ENCODE peak calls at places on chromosome 16, in eight cellular contexts. One of them, this sample, is unnamed.

GRCh38 chr16:35598696-35599332 is 2139.4 kb downstream of the TP53TG3F start:
- DNase-seq in stomach: no peak
- DNase-seq in esophagus muscularis mucosa: peak; percentile 74
- DNase-seq in sigmoid colon: no peak
- DNase-seq in A549: peak; percentile 5
- DNase-seq in upper lobe of left lung: peak; percentile 20
- DNase-seq in HepG2: no peak
- DNase-seq in ovary: no peak
- DNase-seq in this sample: no peak

GRCh38 chr16:10070591-10070990 is 111.6 kb downstream of the GRIN2A start:
- DNase-seq in upper lobe of left lung: no peak
- DNase-seq in sigmoid colon: no peak
- DNase-seq in HepG2: no peak
- DNase-seq in A549: no peak
- DNase-seq in ovary: no peak
- DNase-seq in esophagus muscularis mucosa: no peak
- DNase-seq in stomach: no peak
- DNase-seq in this sample: no peak

GRCh38 chr16:11824362-11824761 is 27.0 kb downstream of the RSL1D1 start:
- DNase-seq in A549: peak; percentile 21
- DNase-seq in HepG2: peak; percentile 95
- DNase-seq in esophagus muscularis mucosa: no peak
- DNase-seq in sigmoid colon: peak; percentile 76
- DNase-seq in upper lobe of left lung: no peak
- DNase-seq in stomach: peak; percentile 30
- DNase-seq in ovary: no peak
- DNase-seq in this sample: no peak

GRCh38 chr16:56389554-56389953 is 35.8 kb downstream of the AMFR start:
- DNase-seq in A549: peak; percentile 74
- DNase-seq in HepG2: no peak
- DNase-seq in upper lobe of left lung: no peak
- DNase-seq in esophagus muscularis mucosa: no peak
- DNase-seq in sigmoid colon: no peak
- DNase-seq in ovary: no peak
- DNase-seq in stomach: no peak
- DNase-seq in this sample: no peak

GRCh38 chr16:79838860-79839259 is 238.3 kb upstream of the MAF start:
- DNase-seq in ovary: peak; percentile 78
- DNase-seq in A549: no peak
- DNase-seq in sigmoid colon: no peak
- DNase-seq in HepG2: no peak
- DNase-seq in upper lobe of left lung: no peak
- DNase-seq in esophagus muscularis mucosa: no peak
- DNase-seq in stomach: no peak
- DNase-seq in this sample: no peak

GRCh38 chr16:88649924-88650748 is 717 bp downstream of the CYBA start:
- DNase-seq in upper lobe of left lung: peak; percentile 78
- DNase-seq in stomach: peak; percentile 48
- DNase-seq in esophagus muscularis mucosa: no peak
- DNase-seq in sigmoid colon: no peak
- DNase-seq in ovary: no peak
- DNase-seq in HepG2: peak; percentile 43
- DNase-seq in A549: no peak
- DNase-seq in this sample: no peak

GRCh38 chr16:83530293-83530692 is 277.5 kb upstream of the HSBP1 start:
- DNase-seq in A549: no peak
- DNase-seq in stomach: no peak
- DNase-seq in ovary: no peak
- DNase-seq in HepG2: no peak
- DNase-seq in upper lobe of left lung: no peak
- DNase-seq in esophagus muscularis mucosa: no peak
- DNase-seq in sigmoid colon: no peak
- DNase-seq in this sample: no peak

GRCh38 chr16:83475108-83475507 is 332.7 kb upstream of the HSBP1 start:
- DNase-seq in sigmoid colon: no peak
- DNase-seq in A549: no peak
- DNase-seq in ovary: no peak
- DNase-seq in stomach: no peak
- DNase-seq in upper lobe of left lung: no peak
- DNase-seq in esophagus muscularis mucosa: no peak
- DNase-seq in HepG2: no peak
- DNase-seq in this sample: no peak

GRCh38 chr16:4520913-4521312 is 17.7 kb downstream of the CDIP1 start:
- DNase-seq in A549: no peak
- DNase-seq in sigmoid colon: no peak
- DNase-seq in HepG2: no peak
- DNase-seq in ovary: no peak
- DNase-seq in stomach: no peak
- DNase-seq in esophagus muscularis mucosa: no peak
- DNase-seq in upper lobe of left lung: no peak
- DNase-seq in this sample: no peak

GRCh38 chr16:66478733-66479511 is 51.8 kb downstream of the BEAN1 start:
- DNase-seq in upper lobe of left lung: peak; percentile 56
- DNase-seq in esophagus muscularis mucosa: no peak
- DNase-seq in A549: peak; percentile 81
- DNase-seq in ovary: peak; percentile 68
- DNase-seq in stomach: peak; percentile 81
- DNase-seq in sigmoid colon: peak; percentile 83
- DNase-seq in HepG2: peak; percentile 63
- DNase-seq in this sample: peak; percentile 90

GRCh38 chr16:46950009-46950408 is 23.5 kb downstream of the DNAJA2 start:
- DNase-seq in stomach: no peak
- DNase-seq in HepG2: no peak
- DNase-seq in ovary: no peak
- DNase-seq in upper lobe of left lung: no peak
- DNase-seq in A549: no peak
- DNase-seq in sigmoid colon: no peak
- DNase-seq in esophagus muscularis mucosa: no peak
- DNase-seq in this sample: no peak

GRCh38 chr16:68737730-68738590 is 868 bp downstream of the CDH1 start:
- DNase-seq in upper lobe of left lung: peak; percentile 87
- DNase-seq in esophagus muscularis mucosa: no peak
- DNase-seq in stomach: peak; percentile 87
- DNase-seq in A549: peak; percentile 61
- DNase-seq in HepG2: no peak
- DNase-seq in ovary: peak; percentile 48
- DNase-seq in sigmoid colon: no peak
- DNase-seq in this sample: no peak

GRCh38 chr16:69386596-69386995 is 789 bp upstream of the TERF2 start:
- DNase-seq in esophagus muscularis mucosa: no peak
- DNase-seq in ovary: no peak
- DNase-seq in stomach: no peak
- DNase-seq in upper lobe of left lung: no peak
- DNase-seq in sigmoid colon: no peak
- DNase-seq in A549: no peak
- DNase-seq in HepG2: no peak
- DNase-seq in this sample: no peak

GRCh38 chr16:3113765-3114479 is 1.5 kb downstream of the ZNF205 start:
- DNase-seq in A549: peak; percentile 35
- DNase-seq in sigmoid colon: no peak
- DNase-seq in stomach: no peak
- DNase-seq in upper lobe of left lung: no peak
- DNase-seq in ovary: no peak
- DNase-seq in HepG2: no peak
- DNase-seq in esophagus muscularis mucosa: no peak
- DNase-seq in this sample: no peak

GRCh38 chr16:14350626-14351025 is 279.4 kb downstream of the PARN start:
- DNase-seq in HepG2: no peak
- DNase-seq in A549: no peak
- DNase-seq in upper lobe of left lung: no peak
- DNase-seq in ovary: no peak
- DNase-seq in stomach: no peak
- DNase-seq in sigmoid colon: no peak
- DNase-seq in esophagus muscularis mucosa: no peak
- DNase-seq in this sample: no peak

GRCh38 chr16:89453662-89454321 is 36.6 kb downstream of the ANKRD11 start:
- DNase-seq in sigmoid colon: no peak
- DNase-seq in stomach: peak; percentile 51
- DNase-seq in upper lobe of left lung: no peak
- DNase-seq in ovary: no peak
- DNase-seq in HepG2: no peak
- DNase-seq in A549: peak; percentile 51
- DNase-seq in esophagus muscularis mucosa: no peak
- DNase-seq in this sample: no peak

GRCh38 chr16:21980032-21980431 is 20.9 kb downstream of the PDZD9 start:
- DNase-seq in stomach: no peak
- DNase-seq in ovary: no peak
- DNase-seq in esophagus muscularis mucosa: no peak
- DNase-seq in A549: no peak
- DNase-seq in upper lobe of left lung: no peak
- DNase-seq in sigmoid colon: no peak
- DNase-seq in HepG2: no peak
- DNase-seq in this sample: no peak

GRCh38 chr16:58393138-58393504 is 850 bp downstream of the GINS3 start:
- DNase-seq in stomach: no peak
- DNase-seq in HepG2: peak; percentile 15
- DNase-seq in upper lobe of left lung: no peak
- DNase-seq in ovary: no peak
- DNase-seq in A549: no peak
- DNase-seq in sigmoid colon: no peak
- DNase-seq in esophagus muscularis mucosa: no peak
- DNase-seq in this sample: no peak

GRCh38 chr16:88342491-88342890 is 40.3 kb upstream of the ZNF469 start:
- DNase-seq in stomach: no peak
- DNase-seq in ovary: no peak
- DNase-seq in upper lobe of left lung: peak; percentile 42
- DNase-seq in A549: no peak
- DNase-seq in HepG2: no peak
- DNase-seq in esophagus muscularis mucosa: no peak
- DNase-seq in sigmoid colon: no peak
- DNase-seq in this sample: no peak

GRCh38 chr16:28191364-28191985 is 20.3 kb downstream of the XPO6 start:
- DNase-seq in ovary: no peak
- DNase-seq in A549: no peak
- DNase-seq in HepG2: no peak
- DNase-seq in esophagus muscularis mucosa: no peak
- DNase-seq in sigmoid colon: no peak
- DNase-seq in stomach: no peak
- DNase-seq in upper lobe of left lung: no peak
- DNase-seq in this sample: no peak
- TF ChIP-seq CTCF in ovary: no peak
- TF ChIP-seq CTCF in A549: no peak
- TF ChIP-seq CTCF in HepG2: no peak
- TF ChIP-seq CTCF in esophagus muscularis mucosa: no peak
- TF ChIP-seq CTCF in sigmoid colon: no peak
- TF ChIP-seq CTCF in stomach: no peak
- TF ChIP-seq CTCF in upper lobe of left lung: no peak
- TF ChIP-seq CTCF in this sample: no peak

DNA sequence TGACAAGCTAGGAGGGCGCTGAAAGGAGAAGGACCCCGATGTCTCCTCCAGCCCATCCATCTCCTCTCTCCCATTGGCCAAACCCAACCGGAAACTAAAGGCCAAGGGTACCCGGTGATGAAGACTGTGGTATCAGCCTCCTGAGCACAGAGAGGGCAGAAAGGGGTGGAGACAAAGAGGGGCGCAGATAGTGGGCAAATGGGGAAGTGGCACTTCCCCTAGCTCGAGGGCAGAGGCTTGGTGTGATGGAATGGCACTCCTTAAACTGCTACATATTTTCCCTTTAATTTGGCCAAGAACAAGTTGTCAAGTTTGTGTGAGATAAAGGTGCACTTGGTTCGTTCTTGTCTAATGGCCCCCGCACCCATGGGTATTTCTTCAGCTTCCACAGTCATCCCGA is 27.8 kb downstream of the IL4R start:
- DNase-seq in A549: no peak
- DNase-seq in stomach: no peak
- DNase-seq in upper lobe of left lung: no peak
- DNase-seq in sigmoid colon: no peak
- DNase-seq in HepG2: no peak
- DNase-seq in ovary: no peak
- DNase-seq in esophagus muscularis mucosa: no peak
- DNase-seq in this sample: no peak
- TF ChIP-seq EP300 in A549: no peak
- TF ChIP-seq EP300 in stomach: no peak
- TF ChIP-seq EP300 in upper lobe of left lung: no peak
- TF ChIP-seq EP300 in sigmoid colon: no peak
- TF ChIP-seq EP300 in HepG2: no peak
- TF ChIP-seq EP300 in ovary: no peak
- TF ChIP-seq EP300 in esophagus muscularis mucosa: no peak
- TF ChIP-seq EP300 in this sample: no peak

GRCh38 chr16:8925455-8925854 is 38.3 kb downstream of the USP7 start:
- DNase-seq in upper lobe of left lung: peak; percentile 56
- DNase-seq in stomach: no peak
- DNase-seq in A549: no peak
- DNase-seq in ovary: no peak
- DNase-seq in sigmoid colon: no peak
- DNase-seq in HepG2: no peak
- DNase-seq in esophagus muscularis mucosa: no peak
- DNase-seq in this sample: no peak

GRCh38 chr16:8931864-8932263 is 31.8 kb downstream of the USP7 start:
- DNase-seq in sigmoid colon: no peak
- DNase-seq in upper lobe of left lung: no peak
- DNase-seq in esophagus muscularis mucosa: no peak
- DNase-seq in ovary: peak; percentile 78
- DNase-seq in A549: peak; percentile 47
- DNase-seq in stomach: peak; percentile 51
- DNase-seq in HepG2: peak; percentile 48
- DNase-seq in this sample: peak; percentile 65

GRCh38 chr16:8926827-8927226 is 36.9 kb downstream of the USP7 start:
- DNase-seq in sigmoid colon: no peak
- DNase-seq in upper lobe of left lung: no peak
- DNase-seq in A549: no peak
- DNase-seq in HepG2: no peak
- DNase-seq in ovary: no peak
- DNase-seq in esophagus muscularis mucosa: no peak
- DNase-seq in stomach: no peak
- DNase-seq in this sample: no peak

GRCh38 chr16:8929086-8929748 is 34.5 kb downstream of the USP7 start:
- DNase-seq in A549: no peak
- DNase-seq in ovary: no peak
- DNase-seq in esophagus muscularis mucosa: no peak
- DNase-seq in stomach: no peak
- DNase-seq in sigmoid colon: no peak
- DNase-seq in upper lobe of left lung: no peak
- DNase-seq in HepG2: no peak
- DNase-seq in this sample: no peak

DNA sequence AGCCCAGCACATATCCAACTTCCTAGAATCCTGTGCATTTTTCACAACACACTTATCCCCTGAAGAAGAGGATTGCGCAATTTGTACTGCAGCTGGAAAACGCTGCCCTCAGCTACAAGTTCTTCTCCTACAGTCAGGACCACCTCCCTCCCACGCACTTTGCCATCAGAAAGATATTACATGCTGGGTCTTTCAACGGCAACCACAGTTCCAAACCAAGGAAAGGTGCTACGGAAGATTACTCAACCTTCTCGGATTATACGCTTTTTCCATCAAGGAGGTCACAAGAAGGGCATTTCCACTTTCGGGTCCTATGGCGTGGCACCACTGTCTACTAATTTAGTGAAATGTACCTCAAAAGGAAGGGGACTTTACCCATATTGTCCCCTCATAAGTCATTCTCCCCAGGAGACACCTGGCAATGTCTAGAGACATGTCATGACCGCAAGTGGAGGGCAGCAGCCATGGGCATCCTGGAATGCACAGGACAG is 35.2 kb downstream of the USP7 start:
- DNase-seq in esophagus muscularis mucosa: no peak
- DNase-seq in HepG2: no peak
- DNase-seq in sigmoid colon: no peak
- DNase-seq in stomach: no peak
- DNase-seq in ovary: peak; percentile 34
- DNase-seq in upper lobe of left lung: no peak
- DNase-seq in A549: no peak
- DNase-seq in this sample: no peak
- TF ChIP-seq CTCF in esophagus muscularis mucosa: no peak
- TF ChIP-seq CTCF in HepG2: no peak
- TF ChIP-seq CTCF in sigmoid colon: no peak
- TF ChIP-seq CTCF in stomach: no peak
- TF ChIP-seq CTCF in ovary: no peak
- TF ChIP-seq CTCF in upper lobe of left lung: no peak
- TF ChIP-seq CTCF in A549: no peak
- TF ChIP-seq CTCF in this sample: no peak

GRCh38 chr16:81081007-81081406 is 4.0 kb upstream of the C16orf46 start:
- DNase-seq in HepG2: no peak
- DNase-seq in esophagus muscularis mucosa: no peak
- DNase-seq in sigmoid colon: no peak
- DNase-seq in upper lobe of left lung: no peak
- DNase-seq in A549: no peak
- DNase-seq in ovary: no peak
- DNase-seq in stomach: no peak
- DNase-seq in this sample: no peak
- TF ChIP-seq EP300 in HepG2: no peak
- TF ChIP-seq EP300 in esophagus muscularis mucosa: no peak
- TF ChIP-seq EP300 in sigmoid colon: no peak
- TF ChIP-seq EP300 in upper lobe of left lung: no peak
- TF ChIP-seq EP300 in A549: no peak
- TF ChIP-seq EP300 in ovary: no peak
- TF ChIP-seq EP300 in stomach: no peak
- TF ChIP-seq EP300 in this sample: no peak